ENCODE peak calls at places on chromosome 2, in four cellular contexts. J is transverse colon, O is H1, B is heart left ventricle. U is an unnamed sample.

GRCh38 chr2:71939588-71940535 is 207.8 kb downstream of the CYP26B1 start:
- DNase-seq in B (peak), O (peak), J (peak), U (no peak)

GRCh38 chr2:216606551-216607527 is 26.4 kb upstream of the IGFBP2 start:
- DNase-seq in J (no peak), B (no peak), O (peak), U (no peak)

GRCh38 chr2:46245869-46246268 is 51.3 kb upstream of the EPAS1 start:
- DNase-seq in O (no peak), B (no peak), J (no peak), U (no peak)

GRCh38 chr2:77552956-77553355 is 30.8 kb upstream of the LRRTM4 start:
- DNase-seq in J (no peak), B (no peak), O (no peak), U (no peak)

GRCh38 chr2:215401896-215402379 is 33.9 kb downstream of the FN1 start:
- DNase-seq in J (no peak), O (no peak), B (peak), U (no peak)

GRCh38 chr2:64054166-64054915 is 35.1 kb upstream of the VPS54 start:
- DNase-seq in J (peak), B (no peak), O (no peak), U (no peak)

GRCh38 chr2:38262514-38262871 is 114.6 kb downstream of the ATL2 start:
- DNase-seq in O (no peak), J (no peak), B (no peak), U (no peak)

GRCh38 chr2:53668624-53669026 is 99.0 kb upstream of the CHAC2 start:
- DNase-seq in J (no peak), B (no peak), O (no peak), U (no peak)

GRCh38 chr2:239676716-239677454 is 276.1 kb upstream of the HDAC4 start:
- DNase-seq in B (no peak), J (no peak), O (no peak), U (no peak)

GRCh38 chr2:80266231-80266630 is 38.3 kb downstream of the LRRTM1 start:
- DNase-seq in O (no peak), J (no peak), B (no peak), U (no peak)

GRCh38 chr2:17915811-17916523 is 37.5 kb downstream of the KCNS3 start:
- DNase-seq in O (no peak), J (no peak), B (no peak), U (no peak)

GRCh38 chr2:132448771-132449170 is 32.2 kb downstream of the GPR39 start:
- DNase-seq in O (peak), B (no peak), J (peak), U (no peak)

GRCh38 chr2:144430722-144431163 is 89.2 kb downstream of the ZEB2 start:
- DNase-seq in O (no peak), B (no peak), J (no peak), U (no peak)

GRCh38 chr2:39719317-39719716 is 53.6 kb downstream of the TMEM178A start:
- DNase-seq in O (no peak), J (no peak), B (no peak), U (no peak)

GRCh38 chr2:119718391-119719260 is 39.6 kb downstream of the TMEM177 start:
- DNase-seq in O (no peak), B (no peak), J (no peak), U (no peak)

GRCh38 chr2:217402622-217403383 is 542.9 kb upstream of the TNP1 start:
- DNase-seq in B (no peak), O (no peak), J (peak), U (peak)

GRCh38 chr2:128626758-128627515 is 308.3 kb upstream of the HS6ST1 start:
- DNase-seq in J (no peak), B (no peak), O (no peak), U (no peak)

GRCh38 chr2:240581811-240582210 is 4.7 kb upstream of the CAPN10 start:
- DNase-seq in O (no peak), J (no peak), B (no peak), U (no peak)

GRCh38 chr2:47043142-47043890 is 111.8 kb downstream of the STPG4 start:
- DNase-seq in J (peak), B (peak), O (peak), U (peak)

GRCh38 chr2:130875935-130876334 is 39.2 kb downstream of the ARHGEF4 start:
- DNase-seq in B (no peak), O (no peak), J (no peak), U (no peak)

GRCh38 chr2:42863751-42864150 is 71.4 kb upstream of the HAAO start:
- DNase-seq in B (no peak), O (no peak), J (no peak), U (no peak)

GRCh38 chr2:275457-275856 is 10.7 kb downstream of the ACP1 start:
- DNase-seq in B (no peak), J (no peak), O (no peak), U (no peak)

GRCh38 chr2:3522851-3523481 is 3.6 kb upstream of the ADI1 start:
- DNase-seq in B (no peak), J (peak), O (no peak), U (peak)

DNA sequence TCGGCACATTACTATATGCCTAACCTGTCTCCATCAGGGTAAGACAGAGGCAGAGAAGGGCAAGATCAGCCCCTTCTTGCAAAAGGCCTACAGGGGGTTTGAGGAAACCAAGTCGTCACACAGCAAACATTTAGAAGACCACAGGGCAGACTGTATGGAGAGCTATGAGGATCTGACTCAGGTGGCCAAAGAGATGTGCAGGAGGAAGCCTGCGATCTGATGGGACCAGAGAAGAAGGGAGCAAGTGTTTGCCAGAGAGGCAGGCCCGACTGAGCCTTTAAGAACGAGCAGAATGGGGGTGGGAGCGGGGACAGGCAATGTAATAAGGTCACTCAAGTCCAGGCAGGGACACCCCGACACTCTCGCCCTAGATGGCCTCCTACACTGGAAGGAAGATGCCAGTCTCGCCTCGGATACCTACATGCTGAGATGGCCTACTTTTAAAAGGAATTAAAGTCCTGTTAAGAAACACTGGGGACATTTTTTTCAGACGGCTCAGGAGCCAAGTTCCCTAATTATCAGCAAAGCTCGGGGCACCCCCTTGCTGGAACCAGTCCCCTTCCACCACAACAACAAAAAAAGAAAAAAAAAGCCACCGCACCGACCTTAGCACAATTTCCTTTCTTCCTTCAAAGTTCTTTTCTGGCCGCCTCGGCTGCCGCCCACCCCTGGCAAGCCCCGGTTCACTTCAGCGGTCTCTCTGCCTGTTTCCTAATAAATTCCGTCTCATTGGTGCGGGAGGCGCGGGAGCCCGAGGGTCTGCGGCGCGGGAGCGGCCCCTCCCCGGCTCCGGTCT is 1.5 kb downstream of the SFXN5 start:
- DNase-seq in O (no peak), B (no peak), J (no peak), U (no peak)
- TF ChIP-seq POLR2A in O (no peak), B (no peak), J (no peak), U (no peak)

DNA sequence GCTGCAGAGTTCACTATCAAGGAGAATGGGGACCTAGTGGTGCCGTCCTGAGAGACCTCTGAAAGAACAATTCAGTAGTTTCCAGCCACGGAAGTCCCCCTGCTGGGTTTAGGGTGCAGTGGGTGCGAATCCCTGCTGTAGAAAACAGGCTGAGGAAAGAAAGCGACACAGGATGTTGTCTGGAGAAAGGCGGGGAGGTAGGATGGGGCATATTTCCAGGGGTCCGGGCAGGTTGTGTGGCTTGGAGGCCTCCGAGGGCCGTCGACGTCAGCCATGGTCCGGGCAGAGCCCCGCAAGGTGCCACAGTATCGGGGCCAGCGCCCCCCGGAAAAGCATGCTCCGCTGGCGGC is 807 bp upstream of the CREB1 start:
- DNase-seq in O (no peak), J (peak), B (peak), U (peak)
- TF ChIP-seq CTCF in O (no peak), J (peak), B (no peak), U (no peak)

GRCh38 chr2:51995293-51995692 is 963.4 kb upstream of the NRXN1 start:
- DNase-seq in O (no peak), B (no peak), J (no peak), U (no peak)

GRCh38 chr2:52000156-52000855 is 968.4 kb upstream of the NRXN1 start:
- DNase-seq in B (no peak), J (no peak), O (no peak), U (no peak)

GRCh38 chr2:51996569-51996917 is 964.6 kb upstream of the NRXN1 start:
- DNase-seq in B (no peak), J (no peak), O (no peak), U (no peak)

GRCh38 chr2:51997571-51997970 is 965.6 kb upstream of the NRXN1 start:
- DNase-seq in B (no peak), O (no peak), J (no peak), U (no peak)

GRCh38 chr2:51998890-51999289 is 967.0 kb upstream of the NRXN1 start:
- DNase-seq in O (no peak), J (no peak), B (no peak), U (no peak)
- H3K27ac ChIP-seq in O (no peak), J (no peak), B (no peak), U (no peak)

GRCh38 chr2:1839066-1839756 is 94.9 kb upstream of the PXDN start:
- DNase-seq in J (no peak), O (no peak), B (no peak), U (no peak)
- TF ChIP-seq POLR2A in J (no peak), O (no peak), B (no peak), U (no peak)

GRCh38 chr2:8281950-8282857 is 399.7 kb upstream of the ID2 start:
- DNase-seq in O (no peak), B (no peak), J (peak), U (no peak)

GRCh38 chr2:8282858-8283252 is 399.0 kb upstream of the ID2 start:
- DNase-seq in J (no peak), B (no peak), O (no peak), U (no peak)

GRCh38 chr2:8285898-8286297 is 396.0 kb upstream of the ID2 start:
- DNase-seq in O (no peak), B (no peak), J (no peak), U (no peak)

GRCh38 chr2:8288206-8288605 is 393.6 kb upstream of the ID2 start:
- DNase-seq in B (no peak), O (no peak), J (no peak), U (no peak)

GRCh38 chr2:8285081-8285480 is 396.8 kb upstream of the ID2 start:
- DNase-seq in B (no peak), J (no peak), O (no peak), U (no peak)
- TF ChIP-seq CTCF in B (peak), J (no peak), O (peak), U (no peak)

DNA sequence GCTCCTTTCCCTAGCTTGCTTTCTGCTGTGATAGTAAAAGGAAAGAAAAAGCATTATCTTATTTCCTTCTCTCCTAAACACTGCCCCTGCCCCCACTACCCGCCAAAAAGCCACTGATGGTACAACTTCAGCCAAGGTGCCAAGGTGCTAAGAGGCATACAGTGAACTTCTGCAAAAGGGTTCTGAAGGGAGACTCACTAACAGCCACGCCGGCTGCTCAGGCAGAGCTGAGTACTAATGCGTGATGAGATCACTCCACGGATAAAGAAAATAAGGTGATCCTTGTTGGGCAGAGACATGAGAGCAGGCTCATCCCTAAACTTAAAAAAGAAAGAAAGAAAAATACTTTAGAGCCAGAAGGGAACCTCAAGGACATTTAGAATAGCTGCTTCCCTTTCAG is 60.5 kb upstream of the PXDN start:
- DNase-seq in O (no peak), J (no peak), B (no peak), U (no peak)
- H3K27ac ChIP-seq in O (no peak), J (peak), B (no peak), U (no peak)

U was measured in body of pancreas.